ENCODE peak calls at places on chromosome 9, in four cellular contexts. M is H9, S is cardiac muscle cell, B is IMR-90. V is an unnamed sample.

GRCh38 chr9:97830884-97831829 is 21.9 kb upstream of the FOXE1 start:
- DNase-seq in M (peak), S (peak), B (no peak), V (peak)

GRCh38 chr9:13863112-13863511 is 450.8 kb downstream of the NFIB start:
- DNase-seq in M (no peak), S (peak), B (peak), V (no peak)

GRCh38 chr9:123669355-123669754 is 260.6 kb downstream of the DENND1A start:
- DNase-seq in M (no peak), S (no peak), B (no peak), V (peak)

GRCh38 chr9:38309324-38310195 is 82.9 kb upstream of the ALDH1B1 start:
- DNase-seq in M (no peak), S (peak), B (peak), V (no peak)

GRCh38 chr9:38160613-38161215 is 91.7 kb upstream of the SHB start:
- DNase-seq in M (peak), S (peak), B (peak), V (peak)

GRCh38 chr9:660227-660626 is 181.3 kb upstream of the DMRT1 start:
- DNase-seq in M (no peak), S (no peak), B (no peak), V (no peak)

GRCh38 chr9:99137225-99137624 is 32.3 kb downstream of the TGFBR1 start:
- DNase-seq in M (no peak), S (no peak), B (no peak), V (no peak)

GRCh38 chr9:103707181-103707580 is 386.9 kb upstream of the SMC2 start:
- DNase-seq in M (no peak), S (no peak), B (no peak), V (no peak)

GRCh38 chr9:92664394-92665152 is 5.4 kb downstream of the IPPK start:
- DNase-seq in M (no peak), S (no peak), B (peak), V (no peak)

DNA sequence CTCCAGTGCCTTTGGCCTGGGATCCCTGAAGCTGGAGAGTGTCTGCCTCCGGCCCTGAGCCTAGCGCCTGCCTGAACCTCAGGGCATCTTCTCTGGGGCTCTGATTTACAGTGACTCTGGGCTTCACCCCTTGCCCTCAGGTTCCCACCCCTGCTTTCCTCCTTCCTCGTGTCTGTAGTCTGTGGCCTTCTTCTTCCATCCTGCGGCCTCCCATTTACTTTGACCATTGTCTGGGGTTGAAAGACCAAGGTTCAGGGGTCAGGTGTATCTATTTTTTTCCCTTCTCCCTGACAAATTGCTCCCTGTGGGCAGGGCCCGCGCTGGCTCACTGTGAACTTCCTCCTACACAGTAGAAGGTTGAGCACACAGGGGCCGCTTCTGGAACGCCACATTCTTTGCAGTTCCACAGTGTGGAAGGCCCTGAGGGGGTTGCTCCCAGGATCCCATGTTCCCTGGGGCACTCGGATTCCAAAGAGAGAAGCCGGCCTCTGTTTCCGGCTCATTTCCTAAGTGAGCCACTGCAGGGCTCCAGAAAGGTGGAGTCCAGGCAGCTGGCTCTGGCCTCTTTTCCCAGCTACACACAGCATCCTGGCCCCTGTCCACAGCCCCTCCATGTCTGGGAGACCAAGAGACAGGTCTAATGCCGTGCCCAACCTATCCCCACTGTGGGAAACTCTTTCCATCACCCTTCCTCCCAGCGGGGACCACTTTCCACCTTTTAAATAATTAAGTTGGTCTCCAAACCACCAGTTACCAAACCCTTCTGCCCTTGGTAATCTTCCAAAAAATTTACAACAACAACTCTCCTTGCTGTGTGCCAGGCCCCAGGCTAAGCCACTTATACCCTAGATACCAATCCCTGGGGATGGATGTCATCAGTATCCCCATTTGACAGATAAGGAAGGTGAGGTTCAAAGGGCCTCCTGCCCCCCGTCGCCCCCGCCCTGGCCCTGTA is 140.3 kb upstream of the IER5L start:
- DNase-seq in M (peak), S (peak), B (no peak), V (peak)
- TF ChIP-seq CTCF in M (no peak), S (no peak), B (no peak), V (no peak)

DNA sequence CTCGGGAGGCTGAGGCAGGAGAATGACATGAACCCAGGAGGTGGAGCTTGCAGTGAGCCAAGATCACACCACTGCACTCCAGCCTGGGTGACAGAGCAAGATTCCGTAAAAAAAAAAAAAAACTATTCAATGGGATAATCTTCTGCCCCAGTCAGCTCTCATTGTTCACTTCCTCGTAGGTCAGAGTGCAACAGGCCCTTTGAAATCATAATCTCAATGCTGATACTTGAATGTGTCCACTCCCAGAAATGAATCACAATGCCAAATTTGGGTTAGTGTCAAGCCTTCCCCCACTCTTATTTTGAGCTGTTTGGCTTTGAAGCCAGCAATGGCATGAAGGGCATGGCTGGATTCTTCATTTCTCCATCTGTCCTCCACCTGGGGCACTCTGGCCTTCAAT is 610.3 kb upstream of the KLF4 start:
- DNase-seq in M (no peak), S (no peak), B (no peak), V (no peak)
- H3K27ac ChIP-seq in M (no peak), S (no peak), B (no peak), V (no peak)

DNA sequence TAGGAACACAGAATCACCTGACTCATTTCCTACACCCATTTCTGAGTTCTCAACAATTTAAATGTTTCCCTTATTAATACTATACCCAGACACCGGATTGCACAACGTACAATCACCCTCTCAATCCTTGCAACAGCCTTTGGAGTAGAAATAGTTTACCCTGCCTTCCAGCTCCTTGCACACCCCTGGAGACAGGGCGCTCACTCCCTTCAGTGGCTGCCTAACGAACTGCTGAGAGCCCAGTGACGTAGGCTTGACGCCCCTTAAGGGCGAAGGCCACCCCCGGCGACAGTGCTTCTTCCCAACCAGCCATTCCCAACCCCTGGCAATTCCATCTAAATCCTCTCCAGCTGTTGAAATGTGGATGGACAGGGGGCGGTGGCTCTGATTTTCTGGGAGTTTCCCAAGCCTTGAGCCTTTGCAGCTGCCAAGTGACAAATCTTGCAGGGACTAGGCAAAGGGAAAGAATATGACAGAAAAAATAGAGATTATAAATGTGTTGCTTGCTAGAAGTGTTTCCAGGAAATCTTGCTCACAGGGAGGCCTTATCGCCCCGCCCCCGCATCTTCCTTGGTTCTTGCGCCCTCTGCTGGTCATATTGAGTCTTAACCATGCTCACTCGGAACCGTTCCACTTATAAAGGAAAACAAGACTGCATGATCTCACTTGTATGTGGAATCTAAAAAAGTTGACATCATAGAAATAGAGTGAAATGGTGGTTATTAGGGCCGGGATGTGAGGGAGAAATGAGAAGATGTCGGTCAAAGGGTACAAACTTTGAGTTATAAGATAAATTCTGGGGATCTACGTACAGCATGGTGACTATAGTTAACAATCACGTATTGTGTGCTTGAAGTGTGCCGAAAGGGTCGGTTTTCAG is 7.6 kb upstream of the BARX1 start:
- DNase-seq in M (peak), S (peak), B (peak), V (peak)
- TF ChIP-seq CTCF in M (peak), S (peak), B (peak), V (peak)

DNA sequence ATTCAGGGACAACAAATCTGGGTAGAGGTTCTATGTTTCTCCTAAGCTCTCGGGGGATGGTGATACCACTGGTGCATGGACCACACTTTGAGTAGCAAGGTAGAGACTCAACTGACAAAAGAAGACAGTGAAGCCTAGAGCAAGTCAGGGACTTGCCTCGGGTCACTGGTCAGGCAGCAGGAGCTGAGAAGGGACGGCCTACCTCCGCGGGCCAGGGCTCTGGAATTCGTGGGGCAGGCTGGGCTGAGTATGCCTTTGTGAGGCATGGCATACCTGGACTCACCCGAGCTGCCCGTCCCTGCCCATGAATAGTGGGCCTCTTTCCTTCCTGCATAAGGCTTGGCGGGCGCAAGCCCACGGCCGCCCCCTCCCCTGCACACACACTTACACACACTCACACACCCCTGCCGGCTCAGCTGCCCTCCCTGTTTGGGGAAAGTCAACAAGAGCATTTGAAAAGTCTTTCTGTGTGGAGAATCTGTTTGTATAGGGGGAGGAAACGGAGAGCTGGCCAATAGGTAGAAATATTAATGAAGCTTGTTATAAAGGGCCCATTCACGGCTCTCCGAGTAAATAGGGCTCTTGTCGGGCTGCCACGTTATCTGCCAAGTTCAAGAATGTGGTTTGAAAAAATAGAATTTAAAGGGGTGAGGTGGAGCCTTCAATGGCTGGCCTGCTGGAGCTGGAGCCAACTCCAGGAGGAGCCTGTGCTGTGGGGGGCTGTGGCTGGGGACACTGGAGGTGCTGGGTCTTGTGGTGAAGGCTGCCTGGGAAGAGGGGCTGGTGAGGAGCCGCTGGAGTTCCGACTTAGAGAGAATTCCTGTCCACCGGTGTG is 19.1 kb upstream of the KIF12 start:
- DNase-seq in M (no peak), S (no peak), B (no peak), V (no peak)
- H3K27ac ChIP-seq in M (no peak), S (peak), B (no peak), V (no peak)

DNA sequence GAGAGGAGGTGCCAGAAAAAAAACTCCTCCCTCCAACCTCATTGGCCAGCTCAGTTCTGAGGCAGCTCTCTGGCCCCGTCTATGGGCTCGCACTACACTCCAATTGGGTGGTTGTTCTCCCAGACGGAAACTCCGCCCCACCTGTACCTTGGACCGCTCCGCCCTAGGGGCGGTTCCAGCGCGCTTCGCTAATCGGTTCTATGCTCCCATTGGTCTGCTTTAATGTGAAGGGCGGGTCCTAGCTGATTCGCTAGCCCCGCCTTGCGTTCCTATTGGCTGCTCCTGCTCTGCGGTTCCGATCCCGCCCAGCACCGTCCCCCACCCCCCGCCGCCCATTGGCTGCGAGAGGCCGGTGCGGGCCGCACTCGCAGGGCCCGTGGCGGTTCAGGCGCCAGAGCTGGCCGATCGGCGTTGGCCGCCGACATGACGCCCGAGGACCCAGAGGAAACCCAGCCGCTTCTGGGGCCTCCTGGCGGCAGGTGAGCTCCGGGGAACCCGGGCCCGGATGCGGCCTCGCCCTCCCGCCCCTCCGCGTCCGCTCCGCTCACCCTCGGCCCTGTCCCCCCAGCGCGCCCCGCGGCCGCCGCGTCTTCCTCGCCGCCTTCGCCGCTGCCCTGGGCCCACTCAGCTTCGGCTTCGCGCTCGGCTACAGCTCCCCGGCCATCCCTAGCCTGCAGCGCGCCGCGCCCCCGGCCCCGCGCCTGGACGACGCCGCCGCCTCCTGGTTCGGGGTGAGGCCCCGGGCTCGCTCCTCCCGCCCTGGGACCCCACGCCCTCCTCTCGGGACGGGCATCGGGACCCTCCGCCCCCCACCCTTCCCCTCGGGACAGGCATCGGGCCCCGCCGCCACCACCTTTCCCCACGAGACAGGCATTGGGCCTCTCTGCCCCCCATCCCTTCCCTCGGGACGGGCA is at the start of gene SLC2A8:
- DNase-seq in M (peak), S (peak), B (peak), V (peak)
- TF ChIP-seq CTCF in M (peak), S (no peak), B (peak), V (no peak)

DNA sequence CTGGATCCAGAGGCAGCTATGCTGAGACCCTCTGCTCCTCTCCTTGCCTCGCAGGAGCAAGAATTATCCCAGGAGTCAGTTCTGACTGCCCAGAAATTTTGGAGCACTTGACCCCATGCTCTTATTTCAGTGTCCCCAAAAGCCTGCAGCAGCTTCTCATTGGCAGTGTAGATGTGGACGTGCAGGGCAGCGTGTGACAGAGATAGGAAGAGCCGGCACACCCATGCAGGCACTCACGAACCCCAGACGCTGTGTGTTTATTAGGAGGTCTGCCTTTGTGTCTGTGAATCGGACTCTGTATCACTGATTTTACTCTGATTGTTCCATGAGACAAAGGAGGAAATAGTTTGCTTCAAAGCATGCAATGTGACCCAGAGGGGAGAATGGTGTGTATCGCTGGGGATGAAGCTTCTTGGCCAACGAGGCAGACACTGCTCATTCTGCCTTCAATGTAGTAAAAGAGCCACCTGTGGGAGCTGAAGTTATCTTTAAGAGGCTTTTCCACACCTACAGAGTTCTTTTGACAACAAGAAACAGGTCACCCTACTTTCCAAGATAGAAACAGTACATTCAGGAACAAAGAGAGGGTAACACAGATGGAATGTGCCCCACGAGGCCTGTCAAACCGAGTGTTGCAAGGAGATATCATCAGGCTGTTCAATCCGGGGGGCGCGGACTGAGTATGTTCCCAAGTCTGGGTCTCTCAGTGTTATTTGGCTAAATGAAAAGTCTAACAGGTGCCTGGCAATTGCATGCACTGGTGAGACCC is 224.0 kb downstream of the NTRK2 start:
- DNase-seq in M (no peak), S (no peak), B (no peak), V (no peak)
- H3K27ac ChIP-seq in M (no peak), S (no peak), B (no peak), V (no peak)